ENCODE peak calls at places on chromosome 1, in four cellular contexts. F is uterus, E is lower lobe of right lung, G is BE2C. K is an unnamed sample. For H3K9me3 and H3K4me1, the result is how much of the 10 kb centered on the place peaks cover.

GRCh38 chr1:16152521-16153087 is 3.3 kb downstream of the EPHA2 start:
- DNase-seq in E (no peak), G (no peak), F (no peak), K (no peak)

GRCh38 chr1:84247425-84248220 is 53.9 kb upstream of the SAMD13 start:
- DNase-seq in F (no peak), G (no peak), E (no peak), K (no peak)

GRCh38 chr1:11248169-11248568 is 14.2 kb downstream of the MTOR start:
- DNase-seq in E (no peak), F (no peak), G (no peak), K (no peak)

GRCh38 chr1:54337928-54338327 is 68.3 kb downstream of the SSBP3 start:
- DNase-seq in F (no peak), E (no peak), G (no peak), K (no peak)

GRCh38 chr1:14929547-14930223 is 223.9 kb upstream of the TMEM51 start:
- DNase-seq in E (no peak), G (no peak), F (peak), K (no peak)

GRCh38 chr1:1470626-1471388 is 758 bp upstream of the ATAD3B start:
- DNase-seq in F (no peak), G (no peak), E (no peak), K (no peak)

GRCh38 chr1:21574464-21575151 is 65.4 kb downstream of the ALPL start:
- DNase-seq in F (peak), E (peak), G (peak), K (no peak)

GRCh38 chr1:62142550-62142949 is 52.1 kb upstream of the L1TD1 start:
- DNase-seq in F (no peak), G (no peak), E (no peak), K (peak)

GRCh38 chr1:167797005-167797404 is 75.2 kb downstream of the MPZL1 start:
- DNase-seq in F (peak), E (peak), G (no peak), K (no peak)

GRCh38 chr1:167136191-167136614 is 42.3 kb downstream of the STYXL2 start:
- DNase-seq in E (no peak), F (no peak), G (peak), K (no peak)

GRCh38 chr1:236692128-236692527 is 5.8 kb downstream of the ACTN2 start:
- DNase-seq in F (no peak), G (no peak), E (no peak), K (no peak)

GRCh38 chr1:33266766-33267165 is 10.5 kb downstream of the ZNF362 start:
- DNase-seq in G (no peak), F (no peak), E (no peak), K (no peak)

GRCh38 chr1:41998250-41998649 is 79.5 kb upstream of the HIVEP3 start:
- DNase-seq in E (no peak), F (no peak), G (no peak), K (no peak)

GRCh38 chr1:205444300-205444930 is 11.4 kb downstream of the BLACAT1 start:
- DNase-seq in G (no peak), E (no peak), F (no peak), K (no peak)

GRCh38 chr1:22836846-22837245 is 126.2 kb downstream of the EPHB2 start:
- DNase-seq in G (no peak), E (no peak), F (no peak), K (no peak)

GRCh38 chr1:54136269-54136896 is 16.4 kb downstream of the CDCP2 start:
- DNase-seq in F (no peak), G (no peak), E (no peak), K (no peak)

GRCh38 chr1:9996624-9997582 is at the start of gene RBP7:
- DNase-seq in E (peak), F (peak), G (peak), K (no peak)

DNA sequence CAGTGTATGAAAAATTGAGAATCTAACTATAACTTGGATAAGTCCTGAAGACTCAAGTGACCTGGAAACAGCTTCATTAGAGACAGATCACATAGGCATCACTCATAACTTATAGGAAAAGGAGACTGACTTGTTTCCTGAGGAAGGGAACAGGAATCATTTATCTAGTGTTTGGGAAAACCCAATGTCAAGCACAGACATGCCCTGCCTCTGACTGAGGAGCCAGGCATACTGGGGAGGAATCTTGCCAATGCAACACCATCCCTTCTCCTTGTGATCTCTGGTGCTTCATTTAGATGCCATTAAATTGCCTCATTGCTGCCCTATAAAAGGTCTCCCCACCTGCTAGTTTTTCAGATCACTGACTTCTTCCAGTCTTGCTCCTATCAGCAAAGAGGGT is 10.3 kb downstream of the LCE4A start:
- DNase-seq in E (no peak), G (no peak), F (no peak), K (no peak)
- H3K9me3 ChIP-seq in E (under half), G (under half), F (under half), K (under half)

GRCh38 chr1:184020855-184021254 is 16.7 kb downstream of the COLGALT2 start:
- DNase-seq in G (no peak), E (no peak), F (no peak), K (no peak)
- H3K4me1 ChIP-seq in G (under half), E (under half), F (under half), K (under half)

GRCh38 chr1:2957329-2957728 is 63.9 kb upstream of the ACTRT2 start:
- DNase-seq in G (no peak), F (no peak), E (no peak), K (no peak)
- H3K9me3 ChIP-seq in G (under half), F (under half), E (under half), K (under half)

DNA sequence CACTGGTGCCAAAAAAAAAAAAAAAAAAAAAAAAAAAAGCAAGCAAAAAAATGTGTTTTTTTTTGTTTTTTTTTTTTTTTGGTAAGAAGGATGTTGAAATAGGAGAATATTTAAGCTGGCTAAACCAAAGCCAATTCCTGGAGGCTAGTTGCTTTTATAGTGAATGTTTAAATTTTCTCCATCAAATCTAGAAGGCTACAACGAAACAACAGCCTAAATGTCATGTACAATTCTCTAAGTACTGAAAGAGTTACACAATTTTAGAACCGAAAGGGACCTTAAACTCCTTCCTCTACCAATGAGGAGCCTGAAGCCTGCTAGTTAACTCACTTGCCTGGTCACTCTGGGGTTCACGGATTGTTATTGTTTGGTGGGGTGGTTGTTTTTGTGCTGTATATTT is 3.5 kb downstream of the WLS start:
- DNase-seq in G (no peak), E (no peak), F (no peak), K (no peak)
- H3K4me1 ChIP-seq in G (under half), E (under half), F (under half), K (under half)

GRCh38 chr1:2917284-2917683 is 104.0 kb upstream of the ACTRT2 start:
- DNase-seq in G (no peak), E (no peak), F (no peak), K (no peak)
- H3K9me3 ChIP-seq in G (under half), E (under half), F (under half), K (half or more)

DNA sequence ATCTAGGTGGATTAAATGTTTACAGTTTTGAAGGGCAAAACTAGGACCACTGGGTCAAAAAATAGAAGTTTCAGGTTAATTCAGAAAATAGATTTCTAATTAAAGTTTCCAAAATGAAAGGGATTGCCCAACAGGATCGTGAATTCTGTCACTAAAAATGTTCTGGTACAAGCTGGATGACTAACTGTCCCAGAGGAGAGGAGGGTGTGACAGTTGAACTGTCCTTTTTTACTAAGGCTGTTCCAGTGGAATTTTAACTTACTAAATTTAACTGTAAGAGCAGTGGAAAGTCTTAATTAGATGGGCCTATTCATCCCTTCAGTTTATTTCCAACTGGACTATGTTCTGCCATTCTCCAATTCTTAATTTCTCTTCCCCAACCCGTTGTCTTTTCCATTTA is 7.2 kb downstream of the SNX7 start:
- DNase-seq in E (no peak), G (no peak), F (no peak), K (no peak)
- H3K4me1 ChIP-seq in E (under half), G (under half), F (under half), K (under half)

DNA sequence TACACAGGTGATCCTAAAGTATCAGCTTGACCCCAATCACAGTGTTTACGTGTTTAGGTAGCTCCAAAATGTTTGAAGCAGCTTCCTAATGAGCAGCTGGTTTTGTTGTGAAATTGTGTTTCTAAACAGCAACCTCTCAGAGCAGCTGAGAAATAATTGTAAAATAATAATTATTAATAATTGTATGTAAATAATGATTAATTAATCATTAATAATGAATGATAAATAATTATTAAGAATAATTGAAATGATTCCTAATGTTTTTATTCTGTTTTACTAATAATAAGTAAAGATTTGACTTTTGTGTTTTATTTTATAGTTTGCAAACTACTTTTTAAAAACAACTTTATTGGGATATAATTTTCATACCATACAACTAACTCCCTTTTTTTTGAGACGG is 182.2 kb downstream of the URB2 start:
- DNase-seq in F (no peak), E (no peak), G (no peak), K (no peak)
- H3K9me3 ChIP-seq in F (under half), E (under half), G (under half), K (under half)

DNA sequence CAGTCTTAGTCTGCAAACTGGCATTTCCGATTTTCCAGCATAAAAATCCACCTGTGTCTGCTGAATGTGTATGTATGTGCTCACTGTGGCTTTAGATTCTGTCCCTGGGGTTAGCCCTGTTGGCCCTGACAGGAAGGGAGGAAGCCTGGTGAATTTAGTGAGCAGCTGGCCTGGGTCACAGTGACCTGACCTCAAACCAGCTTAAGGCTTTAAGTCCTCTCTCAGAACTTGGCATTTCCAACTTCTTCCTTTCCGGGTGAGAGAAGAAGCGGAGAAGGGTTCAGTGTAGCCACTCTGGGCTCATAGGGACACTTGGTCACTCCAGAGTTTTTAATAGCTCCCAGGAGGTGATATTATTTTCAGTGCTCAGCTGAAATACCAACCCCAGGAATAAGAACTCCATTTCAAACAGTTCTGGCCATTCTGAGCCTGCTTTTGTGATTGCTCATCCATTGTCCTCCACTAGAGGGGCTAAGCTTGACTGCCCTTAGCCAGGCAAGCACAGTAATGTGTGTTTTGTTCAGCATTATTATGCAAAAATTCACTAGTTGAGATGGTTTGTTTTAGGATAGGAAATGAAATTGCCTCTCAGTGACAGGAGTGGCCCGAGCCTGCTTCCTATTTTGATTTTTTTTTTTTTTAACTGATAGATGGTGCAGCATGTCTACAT is 2.5 kb upstream of the OLFML3 start:
- DNase-seq in G (no peak), E (no peak), F (no peak), K (no peak)
- H3K4me1 ChIP-seq in G (under half), E (under half), F (under half), K (under half)